ENCODE peak calls at places on chromosomes 12 and 14, in six cellular contexts. One of them, this sample, is unnamed. For H3K36me3, the result is how much of the 10 kb centered on the place peaks cover.

GRCh38 chr12:108363565-108363964 is 24.5 kb upstream of the CMKLR1 start:
- DNase-seq in mammary epithelial cell: no peak
- DNase-seq in GM12878: no peak
- DNase-seq in spleen: no peak
- DNase-seq in CD8-positive, alpha-beta T cell: no peak
- DNase-seq in heart left ventricle: no peak
- DNase-seq in this sample: no peak

GRCh38 chr14:47917344-47917954 is 242.0 kb upstream of the MDGA2 start:
- DNase-seq in spleen: no peak
- DNase-seq in CD8-positive, alpha-beta T cell: no peak
- DNase-seq in mammary epithelial cell: peak
- DNase-seq in heart left ventricle: no peak
- DNase-seq in GM12878: no peak
- DNase-seq in this sample: no peak

GRCh38 chr14:68794130-68794855 is 1.4 kb upstream of the ZFP36L1 start:
- DNase-seq in mammary epithelial cell: peak
- DNase-seq in spleen: peak
- DNase-seq in CD8-positive, alpha-beta T cell: peak
- DNase-seq in heart left ventricle: peak
- DNase-seq in GM12878: no peak
- DNase-seq in this sample: peak

GRCh38 chr12:120892265-120892664 is 11.9 kb downstream of the SPPL3 start:
- DNase-seq in GM12878: no peak
- DNase-seq in mammary epithelial cell: no peak
- DNase-seq in CD8-positive, alpha-beta T cell: no peak
- DNase-seq in heart left ventricle: no peak
- DNase-seq in spleen: no peak
- DNase-seq in this sample: no peak

GRCh38 chr14:57275023-57275664 is 6.4 kb downstream of the AP5M1 start:
- DNase-seq in spleen: no peak
- DNase-seq in heart left ventricle: no peak
- DNase-seq in GM12878: no peak
- DNase-seq in CD8-positive, alpha-beta T cell: no peak
- DNase-seq in mammary epithelial cell: no peak
- DNase-seq in this sample: no peak

GRCh38 chr12:69329669-69330428 is 18.3 kb upstream of the LYZ start:
- DNase-seq in heart left ventricle: no peak
- DNase-seq in spleen: no peak
- DNase-seq in GM12878: no peak
- DNase-seq in mammary epithelial cell: no peak
- DNase-seq in CD8-positive, alpha-beta T cell: peak
- DNase-seq in this sample: no peak

GRCh38 chr12:59149995-59150642 is 229.8 kb upstream of the LRIG3 start:
- DNase-seq in CD8-positive, alpha-beta T cell: no peak
- DNase-seq in heart left ventricle: no peak
- DNase-seq in GM12878: peak
- DNase-seq in mammary epithelial cell: peak
- DNase-seq in spleen: no peak
- DNase-seq in this sample: no peak

GRCh38 chr14:70203686-70204085 is 14.9 kb upstream of the SLC8A3 start:
- DNase-seq in mammary epithelial cell: no peak
- DNase-seq in spleen: no peak
- DNase-seq in CD8-positive, alpha-beta T cell: no peak
- DNase-seq in GM12878: no peak
- DNase-seq in heart left ventricle: no peak
- DNase-seq in this sample: no peak

GRCh38 chr12:114864688-114865685 is 181.0 kb upstream of the TBX3 start:
- DNase-seq in heart left ventricle: no peak
- DNase-seq in GM12878: no peak
- DNase-seq in CD8-positive, alpha-beta T cell: no peak
- DNase-seq in spleen: no peak
- DNase-seq in mammary epithelial cell: no peak
- DNase-seq in this sample: no peak

GRCh38 chr14:74922752-74923401 is at the start of gene RPS6KL1:
- DNase-seq in spleen: peak
- DNase-seq in mammary epithelial cell: peak
- DNase-seq in CD8-positive, alpha-beta T cell: peak
- DNase-seq in heart left ventricle: peak
- DNase-seq in GM12878: no peak
- DNase-seq in this sample: peak

GRCh38 chr14:33676135-33676566 is 274.7 kb downstream of the EGLN3 start:
- DNase-seq in GM12878: no peak
- DNase-seq in mammary epithelial cell: peak
- DNase-seq in heart left ventricle: peak
- DNase-seq in spleen: no peak
- DNase-seq in CD8-positive, alpha-beta T cell: no peak
- DNase-seq in this sample: no peak

GRCh38 chr12:67457136-67457535 is 188.0 kb downstream of the CAND1 start:
- DNase-seq in heart left ventricle: no peak
- DNase-seq in GM12878: no peak
- DNase-seq in spleen: no peak
- DNase-seq in CD8-positive, alpha-beta T cell: no peak
- DNase-seq in mammary epithelial cell: no peak
- DNase-seq in this sample: no peak

GRCh38 chr14:26398616-26399015 is 199.2 kb downstream of the NOVA1 start:
- DNase-seq in mammary epithelial cell: no peak
- DNase-seq in GM12878: no peak
- DNase-seq in CD8-positive, alpha-beta T cell: no peak
- DNase-seq in heart left ventricle: no peak
- DNase-seq in spleen: no peak
- DNase-seq in this sample: no peak

GRCh38 chr14:97299661-97300060 is 502.5 kb downstream of the VRK1 start:
- DNase-seq in mammary epithelial cell: no peak
- DNase-seq in heart left ventricle: no peak
- DNase-seq in GM12878: no peak
- DNase-seq in CD8-positive, alpha-beta T cell: peak
- DNase-seq in spleen: no peak
- DNase-seq in this sample: no peak

GRCh38 chr12:132886529-132887477 is 602 bp downstream of the CHFR start:
- DNase-seq in mammary epithelial cell: peak
- DNase-seq in heart left ventricle: peak
- DNase-seq in CD8-positive, alpha-beta T cell: no peak
- DNase-seq in GM12878: no peak
- DNase-seq in spleen: no peak
- DNase-seq in this sample: no peak

GRCh38 chr14:47060050-47060449 is 408.5 kb upstream of the RPL10L start:
- DNase-seq in CD8-positive, alpha-beta T cell: no peak
- DNase-seq in spleen: no peak
- DNase-seq in GM12878: no peak
- DNase-seq in mammary epithelial cell: no peak
- DNase-seq in heart left ventricle: no peak
- DNase-seq in this sample: no peak

GRCh38 chr12:77131977-77132490 is 66.7 kb upstream of the E2F7 start:
- DNase-seq in mammary epithelial cell: no peak
- DNase-seq in heart left ventricle: no peak
- DNase-seq in spleen: no peak
- DNase-seq in GM12878: no peak
- DNase-seq in CD8-positive, alpha-beta T cell: no peak
- DNase-seq in this sample: no peak

GRCh38 chr12:38911611-38912010 is 6.2 kb upstream of the CPNE8 start:
- DNase-seq in CD8-positive, alpha-beta T cell: no peak
- DNase-seq in heart left ventricle: no peak
- DNase-seq in spleen: no peak
- DNase-seq in mammary epithelial cell: no peak
- DNase-seq in GM12878: no peak
- DNase-seq in this sample: no peak

GRCh38 chr14:34104750-34105397 is 154.0 kb upstream of the EGLN3 start:
- DNase-seq in CD8-positive, alpha-beta T cell: no peak
- DNase-seq in spleen: no peak
- DNase-seq in mammary epithelial cell: no peak
- DNase-seq in GM12878: no peak
- DNase-seq in heart left ventricle: no peak
- DNase-seq in this sample: no peak

GRCh38 chr12:2409656-2410265 is 357.0 kb downstream of the CACNA1C start:
- DNase-seq in GM12878: no peak
- DNase-seq in mammary epithelial cell: no peak
- DNase-seq in heart left ventricle: no peak
- DNase-seq in CD8-positive, alpha-beta T cell: no peak
- DNase-seq in spleen: no peak
- DNase-seq in this sample: no peak

GRCh38 chr12:113297621-113298471 is 37.1 kb downstream of the SLC8B1 start:
- DNase-seq in mammary epithelial cell: no peak
- DNase-seq in heart left ventricle: no peak
- DNase-seq in CD8-positive, alpha-beta T cell: no peak
- DNase-seq in GM12878: no peak
- DNase-seq in spleen: no peak
- DNase-seq in this sample: no peak
- H3K36me3 ChIP-seq in mammary epithelial cell: under half
- H3K36me3 ChIP-seq in heart left ventricle: half or more
- H3K36me3 ChIP-seq in CD8-positive, alpha-beta T cell: under half
- H3K36me3 ChIP-seq in GM12878: under half
- H3K36me3 ChIP-seq in spleen: half or more
- H3K36me3 ChIP-seq in this sample: under half

GRCh38 chr12:131009595-131010270 is 56.0 kb downstream of the ADGRD1 start:
- DNase-seq in GM12878: no peak
- DNase-seq in heart left ventricle: no peak
- DNase-seq in spleen: peak
- DNase-seq in mammary epithelial cell: no peak
- DNase-seq in CD8-positive, alpha-beta T cell: no peak
- DNase-seq in this sample: no peak

GRCh38 chr12:131007031-131007793 is 53.5 kb downstream of the ADGRD1 start:
- DNase-seq in spleen: peak
- DNase-seq in mammary epithelial cell: no peak
- DNase-seq in heart left ventricle: peak
- DNase-seq in GM12878: no peak
- DNase-seq in CD8-positive, alpha-beta T cell: no peak
- DNase-seq in this sample: peak

GRCh38 chr12:131006036-131006735 is 52.5 kb downstream of the ADGRD1 start:
- DNase-seq in heart left ventricle: no peak
- DNase-seq in GM12878: no peak
- DNase-seq in spleen: peak
- DNase-seq in mammary epithelial cell: no peak
- DNase-seq in CD8-positive, alpha-beta T cell: no peak
- DNase-seq in this sample: no peak

GRCh38 chr12:131008461-131009270 is 55.0 kb downstream of the ADGRD1 start:
- DNase-seq in mammary epithelial cell: no peak
- DNase-seq in spleen: peak
- DNase-seq in heart left ventricle: no peak
- DNase-seq in GM12878: no peak
- DNase-seq in CD8-positive, alpha-beta T cell: no peak
- DNase-seq in this sample: no peak

DNA sequence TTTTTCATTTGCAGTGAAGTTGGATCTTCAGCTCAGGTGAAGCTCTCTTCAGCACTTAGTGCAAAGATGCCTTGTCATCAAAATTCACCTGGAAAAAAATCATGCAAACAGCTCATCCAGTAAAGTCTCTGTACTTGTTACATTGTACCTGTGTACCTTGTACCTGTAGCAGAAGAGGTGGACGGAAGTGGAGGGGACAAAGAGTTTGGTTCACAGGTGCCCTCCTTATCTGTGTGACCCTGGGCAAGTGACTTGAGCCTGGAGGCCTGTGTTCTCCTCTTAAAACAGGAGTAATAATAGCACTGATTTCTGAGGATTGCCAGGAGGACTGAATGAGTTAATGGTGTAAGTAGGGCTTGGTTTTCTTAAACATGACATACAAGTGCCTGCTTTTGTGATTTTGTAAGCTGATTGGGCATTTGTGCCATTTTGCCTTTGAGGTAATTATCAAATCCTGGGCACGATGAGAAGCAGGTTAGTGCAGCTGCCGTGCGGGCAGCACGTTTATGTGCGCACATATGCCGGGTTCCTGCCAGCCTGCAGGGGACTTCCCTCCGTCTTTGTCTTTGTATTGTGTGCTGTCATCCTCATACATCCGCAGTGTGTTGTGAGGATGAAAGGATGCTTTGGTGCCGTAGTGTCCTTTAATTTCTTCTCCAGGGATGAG is 54.2 kb downstream of the ADGRD1 start:
- DNase-seq in CD8-positive, alpha-beta T cell: no peak
- DNase-seq in GM12878: no peak
- DNase-seq in heart left ventricle: no peak
- DNase-seq in spleen: no peak
- DNase-seq in mammary epithelial cell: no peak
- DNase-seq in this sample: no peak
- H3K36me3 ChIP-seq in CD8-positive, alpha-beta T cell: under half
- H3K36me3 ChIP-seq in GM12878: under half
- H3K36me3 ChIP-seq in heart left ventricle: under half
- H3K36me3 ChIP-seq in spleen: under half
- H3K36me3 ChIP-seq in mammary epithelial cell: under half
- H3K36me3 ChIP-seq in this sample: under half

GRCh38 chr12:12903642-12904609 is 12.6 kb downstream of the GPRC5A start:
- DNase-seq in CD8-positive, alpha-beta T cell: no peak
- DNase-seq in spleen: peak
- DNase-seq in mammary epithelial cell: no peak
- DNase-seq in heart left ventricle: no peak
- DNase-seq in GM12878: no peak
- DNase-seq in this sample: no peak

GRCh38 chr12:12907552-12907951 is 16.2 kb downstream of the GPRC5A start:
- DNase-seq in CD8-positive, alpha-beta T cell: no peak
- DNase-seq in heart left ventricle: no peak
- DNase-seq in mammary epithelial cell: no peak
- DNase-seq in spleen: no peak
- DNase-seq in GM12878: no peak
- DNase-seq in this sample: no peak

GRCh38 chr12:12909995-12910391 is 18.6 kb downstream of the GPRC5A start:
- DNase-seq in GM12878: no peak
- DNase-seq in heart left ventricle: no peak
- DNase-seq in spleen: no peak
- DNase-seq in mammary epithelial cell: no peak
- DNase-seq in CD8-positive, alpha-beta T cell: no peak
- DNase-seq in this sample: peak

GRCh38 chr12:12909228-12909994 is 18.0 kb downstream of the GPRC5A start:
- DNase-seq in heart left ventricle: no peak
- DNase-seq in CD8-positive, alpha-beta T cell: no peak
- DNase-seq in GM12878: no peak
- DNase-seq in spleen: no peak
- DNase-seq in mammary epithelial cell: no peak
- DNase-seq in this sample: no peak

GRCh38 chr12:12908252-12908651 is 16.9 kb downstream of the GPRC5A start:
- DNase-seq in GM12878: no peak
- DNase-seq in heart left ventricle: no peak
- DNase-seq in mammary epithelial cell: no peak
- DNase-seq in CD8-positive, alpha-beta T cell: no peak
- DNase-seq in spleen: no peak
- DNase-seq in this sample: no peak
- H3K36me3 ChIP-seq in GM12878: under half
- H3K36me3 ChIP-seq in heart left ventricle: under half
- H3K36me3 ChIP-seq in mammary epithelial cell: under half
- H3K36me3 ChIP-seq in CD8-positive, alpha-beta T cell: under half
- H3K36me3 ChIP-seq in spleen: under half
- H3K36me3 ChIP-seq in this sample: under half

DNA sequence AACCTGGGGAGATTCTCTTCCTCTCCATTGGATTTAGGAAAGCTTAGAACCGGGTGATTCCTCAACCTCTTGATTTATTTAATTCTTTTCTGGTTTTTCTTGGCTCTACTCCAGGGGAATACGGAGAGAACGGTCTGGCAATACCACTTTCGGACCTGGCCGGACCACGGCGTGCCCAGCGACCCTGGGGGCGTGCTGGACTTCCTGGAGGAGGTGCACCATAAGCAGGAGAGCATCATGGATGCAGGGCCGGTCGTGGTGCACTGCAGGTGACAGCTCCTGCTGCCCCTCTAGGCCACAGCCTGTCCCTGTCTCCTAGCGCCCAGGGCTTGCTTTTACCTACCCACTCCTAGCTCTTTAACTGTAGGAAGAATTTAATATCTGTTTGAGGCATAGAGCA is 67.6 kb downstream of the PTPN11 start:
- DNase-seq in CD8-positive, alpha-beta T cell: no peak
- DNase-seq in spleen: no peak
- DNase-seq in heart left ventricle: no peak
- DNase-seq in GM12878: no peak
- DNase-seq in mammary epithelial cell: no peak
- DNase-seq in this sample: no peak
- H3K36me3 ChIP-seq in CD8-positive, alpha-beta T cell: under half
- H3K36me3 ChIP-seq in spleen: half or more
- H3K36me3 ChIP-seq in heart left ventricle: half or more
- H3K36me3 ChIP-seq in GM12878: under half
- H3K36me3 ChIP-seq in mammary epithelial cell: under half
- H3K36me3 ChIP-seq in this sample: under half